ENCODE peak calls at places on chromosomes 2 and 18, in six cellular contexts. One of them, this sample, is unnamed.

GRCh38 chr2:240637116-240637900 is 12.0 kb downstream of the GPR35 start:
- DNase-seq in mesendoderm: no peak
- DNase-seq in trophoblast cell: no peak
- DNase-seq in mesenchymal stem cell: no peak
- DNase-seq in IMR-90: no peak
- DNase-seq in H9: peak
- DNase-seq in this sample: no peak

GRCh38 chr2:29573602-29574001 is 347.8 kb downstream of the ALK start:
- DNase-seq in mesendoderm: no peak
- DNase-seq in trophoblast cell: no peak
- DNase-seq in mesenchymal stem cell: no peak
- DNase-seq in IMR-90: no peak
- DNase-seq in H9: no peak
- DNase-seq in this sample: no peak

GRCh38 chr2:98205901-98206300 is 118.9 kb downstream of the VWA3B start:
- DNase-seq in mesendoderm: peak
- DNase-seq in trophoblast cell: no peak
- DNase-seq in mesenchymal stem cell: no peak
- DNase-seq in IMR-90: no peak
- DNase-seq in H9: no peak
- DNase-seq in this sample: no peak

GRCh38 chr18:66111018-66111417 is 360.2 kb downstream of the CDH7 start:
- DNase-seq in mesendoderm: no peak
- DNase-seq in trophoblast cell: no peak
- DNase-seq in mesenchymal stem cell: no peak
- DNase-seq in IMR-90: no peak
- DNase-seq in H9: no peak
- DNase-seq in this sample: no peak

GRCh38 chr18:14976736-14977430 is 228.9 kb downstream of the ANKRD30B start:
- DNase-seq in mesendoderm: peak
- DNase-seq in trophoblast cell: peak
- DNase-seq in mesenchymal stem cell: no peak
- DNase-seq in IMR-90: no peak
- DNase-seq in H9: no peak
- DNase-seq in this sample: no peak

GRCh38 chr2:96153291-96153713 is 8.1 kb upstream of the DUSP2 start:
- DNase-seq in mesendoderm: no peak
- DNase-seq in trophoblast cell: no peak
- DNase-seq in mesenchymal stem cell: no peak
- DNase-seq in IMR-90: no peak
- DNase-seq in H9: peak
- DNase-seq in this sample: no peak

GRCh38 chr2:98730053-98730850 is 680 bp downstream of the MGAT4A start:
- DNase-seq in mesendoderm: peak
- DNase-seq in trophoblast cell: peak
- DNase-seq in mesenchymal stem cell: no peak
- DNase-seq in IMR-90: no peak
- DNase-seq in H9: peak
- DNase-seq in this sample: peak

GRCh38 chr2:5846881-5847280 is 154.7 kb downstream of the SOX11 start:
- DNase-seq in mesendoderm: no peak
- DNase-seq in trophoblast cell: no peak
- DNase-seq in mesenchymal stem cell: peak
- DNase-seq in IMR-90: peak
- DNase-seq in H9: no peak
- DNase-seq in this sample: no peak

GRCh38 chr2:170696006-170696405 is 19.1 kb upstream of the SP5 start:
- DNase-seq in mesendoderm: peak
- DNase-seq in trophoblast cell: no peak
- DNase-seq in mesenchymal stem cell: no peak
- DNase-seq in IMR-90: no peak
- DNase-seq in H9: no peak
- DNase-seq in this sample: no peak

GRCh38 chr2:54724560-54725342 is 1.3 kb downstream of the EML6 start:
- DNase-seq in mesendoderm: peak
- DNase-seq in trophoblast cell: peak
- DNase-seq in mesenchymal stem cell: no peak
- DNase-seq in IMR-90: no peak
- DNase-seq in H9: peak
- DNase-seq in this sample: peak

GRCh38 chr2:134852518-134852917 is 14.1 kb downstream of the ACMSD start:
- DNase-seq in mesendoderm: peak
- DNase-seq in trophoblast cell: no peak
- DNase-seq in mesenchymal stem cell: no peak
- DNase-seq in IMR-90: no peak
- DNase-seq in H9: peak
- DNase-seq in this sample: no peak

GRCh38 chr18:36114738-36115137 is 14.4 kb downstream of the SLC39A6 start:
- DNase-seq in mesendoderm: no peak
- DNase-seq in trophoblast cell: no peak
- DNase-seq in mesenchymal stem cell: no peak
- DNase-seq in IMR-90: no peak
- DNase-seq in H9: no peak
- DNase-seq in this sample: no peak

GRCh38 chr18:64165906-64166305 is 17.0 kb upstream of the LINC00305 start:
- DNase-seq in mesendoderm: peak
- DNase-seq in trophoblast cell: no peak
- DNase-seq in mesenchymal stem cell: peak
- DNase-seq in IMR-90: no peak
- DNase-seq in H9: no peak
- DNase-seq in this sample: no peak

GRCh38 chr18:32086866-32087265 is 4.8 kb upstream of the RNF138 start:
- DNase-seq in mesendoderm: no peak
- DNase-seq in trophoblast cell: peak
- DNase-seq in mesenchymal stem cell: no peak
- DNase-seq in IMR-90: peak
- DNase-seq in H9: no peak
- DNase-seq in this sample: no peak

GRCh38 chr18:44682871-44683221 is 2.2 kb downstream of the SETBP1 start:
- DNase-seq in mesendoderm: peak
- DNase-seq in trophoblast cell: no peak
- DNase-seq in mesenchymal stem cell: peak
- DNase-seq in IMR-90: no peak
- DNase-seq in H9: peak
- DNase-seq in this sample: peak

GRCh38 chr2:19346983-19347618 is 11.3 kb downstream of the OSR1 start:
- DNase-seq in mesendoderm: no peak
- DNase-seq in trophoblast cell: no peak
- DNase-seq in mesenchymal stem cell: no peak
- DNase-seq in IMR-90: no peak
- DNase-seq in H9: no peak
- DNase-seq in this sample: no peak

GRCh38 chr2:26245810-26246209 is 1.1 kb downstream of the HADHB start:
- DNase-seq in mesendoderm: peak
- DNase-seq in trophoblast cell: no peak
- DNase-seq in mesenchymal stem cell: peak
- DNase-seq in IMR-90: peak
- DNase-seq in H9: no peak
- DNase-seq in this sample: no peak

GRCh38 chr2:237440819-237441281 is 26.9 kb upstream of the COL6A3 start:
- DNase-seq in mesendoderm: no peak
- DNase-seq in trophoblast cell: no peak
- DNase-seq in mesenchymal stem cell: peak
- DNase-seq in IMR-90: peak
- DNase-seq in H9: no peak
- DNase-seq in this sample: no peak

GRCh38 chr2:158890296-158890905 is 78.0 kb upstream of the TANC1 start:
- DNase-seq in mesendoderm: no peak
- DNase-seq in trophoblast cell: no peak
- DNase-seq in mesenchymal stem cell: no peak
- DNase-seq in IMR-90: no peak
- DNase-seq in H9: no peak
- DNase-seq in this sample: no peak

GRCh38 chr2:192414794-192415193 is 220.1 kb upstream of the TMEFF2 start:
- DNase-seq in mesendoderm: no peak
- DNase-seq in trophoblast cell: no peak
- DNase-seq in mesenchymal stem cell: no peak
- DNase-seq in IMR-90: no peak
- DNase-seq in H9: peak
- DNase-seq in this sample: no peak

GRCh38 chr2:86786001-86786536 is 4.6 kb downstream of the CD8A start:
- DNase-seq in mesendoderm: peak
- DNase-seq in trophoblast cell: peak
- DNase-seq in mesenchymal stem cell: no peak
- DNase-seq in IMR-90: no peak
- DNase-seq in H9: no peak
- DNase-seq in this sample: no peak

GRCh38 chr2:60216452-60216995 is 336.9 kb downstream of the BCL11A start:
- DNase-seq in mesendoderm: no peak
- DNase-seq in trophoblast cell: no peak
- DNase-seq in mesenchymal stem cell: no peak
- DNase-seq in IMR-90: no peak
- DNase-seq in H9: no peak
- DNase-seq in this sample: no peak

GRCh38 chr2:60215295-60215990 is 338.0 kb downstream of the BCL11A start:
- DNase-seq in mesendoderm: peak
- DNase-seq in trophoblast cell: no peak
- DNase-seq in mesenchymal stem cell: no peak
- DNase-seq in IMR-90: no peak
- DNase-seq in H9: peak
- DNase-seq in this sample: peak

GRCh38 chr2:60212174-60212945 is 341.1 kb downstream of the BCL11A start:
- DNase-seq in mesendoderm: no peak
- DNase-seq in trophoblast cell: no peak
- DNase-seq in mesenchymal stem cell: no peak
- DNase-seq in IMR-90: no peak
- DNase-seq in H9: no peak
- DNase-seq in this sample: no peak

GRCh38 chr2:60219536-60219935 is 333.9 kb downstream of the BCL11A start:
- DNase-seq in mesendoderm: no peak
- DNase-seq in trophoblast cell: no peak
- DNase-seq in mesenchymal stem cell: no peak
- DNase-seq in IMR-90: no peak
- DNase-seq in H9: no peak
- DNase-seq in this sample: no peak

DNA sequence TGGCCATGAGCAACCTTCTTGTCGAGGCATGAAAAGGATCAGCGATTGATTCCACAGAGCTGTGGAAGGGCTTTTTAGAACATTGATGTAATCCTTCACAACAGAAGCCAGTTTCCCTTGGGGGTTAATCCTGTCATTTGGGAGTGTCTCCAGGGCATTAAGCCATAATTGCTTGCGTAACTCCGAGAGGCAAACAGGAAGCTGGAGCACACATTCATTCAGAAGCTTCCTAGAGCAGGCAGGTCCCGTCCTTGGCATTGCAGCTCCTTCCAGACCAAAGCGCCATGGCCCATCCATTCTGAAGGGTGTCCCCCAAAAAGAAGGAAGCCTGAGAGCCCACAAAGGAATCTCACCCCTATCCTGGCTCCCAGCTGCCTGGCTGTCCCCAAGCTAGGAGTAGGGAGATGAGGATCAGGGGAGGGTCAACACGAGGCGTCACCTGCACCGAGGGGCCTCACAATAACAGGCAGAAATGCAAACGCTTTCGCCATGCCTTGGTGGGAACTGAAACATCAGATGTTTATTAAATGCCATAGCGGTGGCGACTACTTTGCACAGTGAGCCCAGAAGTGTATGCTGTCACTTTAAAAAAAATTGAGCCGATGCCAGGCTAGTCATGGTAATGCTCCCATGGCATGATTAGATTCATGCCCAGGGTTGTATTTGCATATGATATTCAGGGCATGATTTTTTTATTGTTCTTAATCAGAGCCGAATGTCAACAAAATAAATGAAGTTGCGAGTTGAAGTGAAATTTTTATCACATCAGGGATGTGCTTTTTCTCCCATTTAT is 339.4 kb downstream of the BCL11A start:
- DNase-seq in mesendoderm: peak
- DNase-seq in trophoblast cell: peak
- DNase-seq in mesenchymal stem cell: no peak
- DNase-seq in IMR-90: no peak
- DNase-seq in H9: no peak
- DNase-seq in this sample: no peak
- H3K27ac ChIP-seq in mesendoderm: no peak
- H3K27ac ChIP-seq in trophoblast cell: no peak
- H3K27ac ChIP-seq in mesenchymal stem cell: no peak
- H3K27ac ChIP-seq in IMR-90: no peak
- H3K27ac ChIP-seq in H9: no peak
- H3K27ac ChIP-seq in this sample: no peak

GRCh38 chr18:79915161-79916127 is 36.0 kb downstream of the SLC66A2 start:
- DNase-seq in mesendoderm: no peak
- DNase-seq in trophoblast cell: no peak
- DNase-seq in mesenchymal stem cell: no peak
- DNase-seq in IMR-90: no peak
- DNase-seq in H9: peak
- DNase-seq in this sample: no peak
- H2BK5ac ChIP-seq in mesendoderm: no peak
- H2BK5ac ChIP-seq in trophoblast cell: no peak
- H2BK5ac ChIP-seq in mesenchymal stem cell: no peak
- H2BK5ac ChIP-seq in IMR-90: no peak
- H2BK5ac ChIP-seq in H9: no peak
- H2BK5ac ChIP-seq in this sample: no peak

GRCh38 chr18:58391932-58392331 is 237.0 kb downstream of the ALPK2 start:
- DNase-seq in mesendoderm: no peak
- DNase-seq in trophoblast cell: no peak
- DNase-seq in mesenchymal stem cell: no peak
- DNase-seq in IMR-90: no peak
- DNase-seq in H9: no peak
- DNase-seq in this sample: no peak

GRCh38 chr18:58392336-58393000 is 236.4 kb downstream of the ALPK2 start:
- DNase-seq in mesendoderm: peak
- DNase-seq in trophoblast cell: no peak
- DNase-seq in mesenchymal stem cell: no peak
- DNase-seq in IMR-90: peak
- DNase-seq in H9: peak
- DNase-seq in this sample: no peak

GRCh38 chr18:58394607-58395425 is 234.1 kb downstream of the ALPK2 start:
- DNase-seq in mesendoderm: no peak
- DNase-seq in trophoblast cell: no peak
- DNase-seq in mesenchymal stem cell: peak
- DNase-seq in IMR-90: peak
- DNase-seq in H9: peak
- DNase-seq in this sample: no peak

GRCh38 chr18:58394046-58394445 is 234.8 kb downstream of the ALPK2 start:
- DNase-seq in mesendoderm: no peak
- DNase-seq in trophoblast cell: no peak
- DNase-seq in mesenchymal stem cell: no peak
- DNase-seq in IMR-90: peak
- DNase-seq in H9: peak
- DNase-seq in this sample: no peak

GRCh38 chr18:58393295-58393694 is 235.6 kb downstream of the ALPK2 start:
- DNase-seq in mesendoderm: no peak
- DNase-seq in trophoblast cell: no peak
- DNase-seq in mesenchymal stem cell: no peak
- DNase-seq in IMR-90: no peak
- DNase-seq in H9: peak
- DNase-seq in this sample: no peak
- H3K27ac ChIP-seq in mesendoderm: no peak
- H3K27ac ChIP-seq in trophoblast cell: no peak
- H3K27ac ChIP-seq in mesenchymal stem cell: no peak
- H3K27ac ChIP-seq in IMR-90: no peak
- H3K27ac ChIP-seq in H9: no peak
- H3K27ac ChIP-seq in this sample: no peak

DNA sequence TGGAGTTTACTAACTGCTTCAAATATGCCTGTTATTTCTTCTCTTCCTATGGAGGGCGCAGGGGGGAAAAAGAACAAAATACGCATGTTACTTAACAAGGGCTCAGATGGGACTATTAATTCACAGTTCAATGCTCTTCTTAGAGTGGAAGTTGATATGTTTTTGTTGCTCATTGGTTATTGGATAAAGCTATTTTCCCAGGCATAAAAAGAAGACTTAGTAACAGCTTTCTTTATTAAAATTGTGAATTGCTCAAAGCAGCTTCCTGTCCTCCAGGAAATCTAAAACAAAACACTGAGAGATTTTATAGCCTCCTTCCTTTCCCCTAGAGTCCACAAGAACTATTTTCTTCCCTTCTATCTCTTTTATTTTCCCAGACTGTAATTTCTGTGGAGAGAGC is 180.8 kb downstream of the SH3BP4 start:
- DNase-seq in mesendoderm: no peak
- DNase-seq in trophoblast cell: no peak
- DNase-seq in mesenchymal stem cell: no peak
- DNase-seq in IMR-90: no peak
- DNase-seq in H9: no peak
- DNase-seq in this sample: no peak
- H2BK5ac ChIP-seq in mesendoderm: no peak
- H2BK5ac ChIP-seq in trophoblast cell: no peak
- H2BK5ac ChIP-seq in mesenchymal stem cell: no peak
- H2BK5ac ChIP-seq in IMR-90: no peak
- H2BK5ac ChIP-seq in H9: no peak
- H2BK5ac ChIP-seq in this sample: no peak

This sample was measured in neuronal stem cell.